ENCODE peak calls at places on chromosomes 7 and 10, in seven cellular contexts. H is breast epithelium, T is OCI-LY7, V is activated T-cell treated with anti-CD3 and anti-CD28 coated beads for 1 hour, Z is left cardiac atrium, K is HFF-Myc, E is PC-9. U is an unnamed sample.

GRCh38 chr10:24906372-24906771 is 46.0 kb downstream of the PRTFDC1 start:
- DNase-seq in T (no peak), V (no peak), E (no peak), Z (no peak), K (no peak), H (no peak), U (no peak)

GRCh38 chr10:15585303-15585715 is 134.4 kb downstream of the ITGA8 start:
- DNase-seq in E (no peak), Z (peak), T (peak), H (no peak), K (peak), V (peak), U (no peak)

GRCh38 chr10:62738916-62739315 is 65.6 kb upstream of the ADO start:
- DNase-seq in V (no peak), H (no peak), E (no peak), T (no peak), K (peak), Z (no peak), U (no peak)

GRCh38 chr10:71368639-71369038 is 28.1 kb upstream of the CDH23 start:
- DNase-seq in Z (no peak), K (no peak), T (peak), V (no peak), E (no peak), H (no peak), U (no peak)

GRCh38 chr10:130357226-130357625 is 221.0 kb downstream of the GLRX3 start:
- DNase-seq in H (no peak), T (no peak), Z (no peak), E (no peak), K (no peak), V (no peak), U (peak)

GRCh38 chr7:467393-467828 is 52.2 kb downstream of the PDGFA start:
- DNase-seq in T (no peak), E (no peak), V (no peak), H (peak), K (no peak), Z (no peak), U (peak)

GRCh38 chr7:25240340-25240739 is 12.1 kb upstream of the NPVF start:
- DNase-seq in E (no peak), Z (peak), V (no peak), H (no peak), K (no peak), T (no peak), U (no peak)

GRCh38 chr7:72781161-72781560 is 46.8 kb downstream of the TYW1B start:
- DNase-seq in K (no peak), Z (no peak), V (no peak), H (no peak), T (no peak), E (no peak), U (no peak)

GRCh38 chr10:11810313-11810766 is 12.8 kb upstream of the PROSER2 start:
- DNase-seq in Z (no peak), T (no peak), E (peak), H (no peak), K (no peak), V (no peak), U (no peak)

GRCh38 chr7:93914581-93915066 is 6.9 kb upstream of the GNG11 start:
- DNase-seq in Z (no peak), E (peak), K (no peak), H (no peak), T (no peak), V (no peak), U (no peak)

GRCh38 chr10:110671788-110672579 is 27.8 kb downstream of the RBM20 start:
- DNase-seq in H (peak), T (peak), Z (peak), V (peak), K (no peak), E (peak), U (peak)

GRCh38 chr7:96901822-96902412 is 103.4 kb upstream of the DLX6 start:
- DNase-seq in K (no peak), V (no peak), Z (no peak), T (no peak), E (no peak), H (no peak), U (no peak)

GRCh38 chr7:42739591-42739990 is 172.3 kb downstream of the C7orf25 start:
- DNase-seq in E (no peak), T (no peak), Z (peak), K (no peak), V (no peak), H (no peak), U (no peak)

GRCh38 chr7:2566890-2567662 is 8.3 kb downstream of the IQCE start:
- DNase-seq in E (no peak), K (no peak), T (peak), Z (no peak), H (no peak), V (no peak), U (no peak)

GRCh38 chr10:124875596-124875995 is 66.3 kb upstream of the ZRANB1 start:
- DNase-seq in K (peak), H (no peak), T (no peak), Z (no peak), V (no peak), E (peak), U (no peak)

GRCh38 chr7:55127622-55128081 is 108.8 kb downstream of the EGFR start:
- DNase-seq in T (no peak), H (no peak), V (no peak), Z (peak), E (no peak), K (no peak), U (no peak)

GRCh38 chr10:24214762-24215161 is 5.8 kb downstream of the KIAA1217 start:
- DNase-seq in T (no peak), H (no peak), V (no peak), K (no peak), E (no peak), Z (peak), U (no peak)

GRCh38 chr7:137878333-137878961 is 31.7 kb upstream of the DGKI start:
- DNase-seq in T (no peak), K (no peak), V (no peak), H (no peak), Z (peak), E (no peak), U (peak)

GRCh38 chr7:122068999-122069398 is 75.0 kb downstream of the AASS start:
- DNase-seq in H (no peak), T (no peak), E (no peak), K (no peak), Z (no peak), V (no peak), U (no peak)

GRCh38 chr10:60139798-60140566 is 233.6 kb upstream of the CCDC6 start:
- DNase-seq in E (peak), V (no peak), H (no peak), K (peak), Z (no peak), T (no peak), U (no peak)

GRCh38 chr7:20574784-20575757 is 40.4 kb upstream of the ABCB5 start:
- DNase-seq in V (no peak), Z (peak), T (no peak), K (no peak), E (no peak), H (no peak), U (no peak)

GRCh38 chr7:108109216-108109908 is 20.8 kb downstream of the LAMB4 start:
- DNase-seq in H (no peak), Z (no peak), V (no peak), K (no peak), E (no peak), T (peak), U (no peak)

GRCh38 chr10:70918851-70919530 is 30.6 kb upstream of the PCBD1 start:
- DNase-seq in T (no peak), Z (no peak), E (no peak), H (no peak), K (no peak), V (no peak), U (no peak)

GRCh38 chr10:21726601-21727295 is 192.7 kb downstream of the MLLT10 start:
- DNase-seq in T (no peak), H (no peak), E (no peak), V (no peak), Z (no peak), K (no peak), U (no peak)

GRCh38 chr7:6160191-6160623 is 112.2 kb downstream of the CYTH3 start:
- DNase-seq in K (peak), V (no peak), Z (peak), E (no peak), T (no peak), H (peak), U (peak)

GRCh38 chr7:47546728-47547494 is 35.0 kb downstream of the TNS3 start:
- DNase-seq in T (no peak), V (no peak), E (no peak), H (no peak), Z (no peak), K (no peak), U (no peak)

GRCh38 chr10:28681345-28681763 is 4.0 kb downstream of the BAMBI start:
- DNase-seq in H (peak), V (no peak), K (no peak), T (no peak), E (no peak), Z (no peak), U (no peak)

GRCh38 chr7:135802697-135803096 is 54.1 kb upstream of the FAM180A start:
- DNase-seq in K (no peak), T (no peak), Z (no peak), V (no peak), H (no peak), E (no peak), U (no peak)

GRCh38 chr10:114751856-114752255 is 69.7 kb upstream of the FHIP2A start:
- DNase-seq in H (no peak), E (no peak), V (no peak), T (no peak), K (no peak), Z (no peak), U (no peak)

GRCh38 chr7:142854505-142855400 is at the start of gene EPHB6:
- DNase-seq in E (peak), K (no peak), V (peak), T (peak), Z (peak), H (peak), U (peak)

GRCh38 chr10:74024600-74024999 is 26.7 kb downstream of the VCL start:
- DNase-seq in V (no peak), H (no peak), Z (no peak), T (no peak), E (no peak), K (no peak), U (no peak)

U was measured in suprapubic skin.